ENCODE peak calls at places on chromosomes 16 and 17, in ten cellular contexts. A, C, N, Q, O, T, E, F, X and S are unnamed samples.

GRCh38 chr17:73566905-73567782 is 77.1 kb downstream of the SDK2 start:
- DNase-seq in A (peak; percentile 70), C (no peak), F (no peak), O (no peak), N (no peak), Q (no peak), X (no peak), E (no peak), T (no peak), S (no peak)

GRCh38 chr17:45432405-45433113 is at the start of gene ARHGAP27:
- DNase-seq in F (no peak), E (no peak), Q (peak; percentile 76), X (peak; percentile 72), O (peak; percentile 54), C (peak; percentile 89), N (peak; percentile 82), A (peak; percentile 76), T (peak; percentile 84), S (no peak)

GRCh38 chr17:65560628-65561371 is 648 bp downstream of the AXIN2 start:
- DNase-seq in E (peak; percentile 80), C (peak; percentile 95), A (peak; percentile 86), Q (peak; percentile 94), X (peak; percentile 92), N (peak; percentile 88), T (peak; percentile 92), O (peak; percentile 92), F (peak; percentile 96), S (peak; percentile 96)

GRCh38 chr17:77909236-77909635 is 49.3 kb upstream of the TNRC6C start:
- DNase-seq in N (no peak), X (no peak), C (no peak), F (no peak), Q (peak; percentile 67), T (no peak), E (no peak), A (no peak), O (no peak), S (no peak)

GRCh38 chr16:81885976-81886586 is 107.0 kb downstream of the PLCG2 start:
- DNase-seq in T (no peak), F (peak; percentile 31), E (peak; percentile 68), Q (no peak), C (no peak), N (no peak), O (no peak), X (peak; percentile 65), A (peak; percentile 77), S (no peak)

GRCh38 chr16:16956376-16956775 is 514.4 kb downstream of the XYLT1 start:
- DNase-seq in F (no peak), A (no peak), X (no peak), N (no peak), T (no peak), Q (no peak), E (no peak), C (no peak), O (no peak), S (no peak)

GRCh38 chr16:12459401-12459791 is 344.3 kb downstream of the CPPED1 start:
- DNase-seq in C (no peak), N (peak; percentile 28), O (peak; percentile 28), F (no peak), A (no peak), T (no peak), X (no peak), Q (peak; percentile 75), E (no peak), S (no peak)

GRCh38 chr16:84390131-84390785 is 21.9 kb downstream of the ATP2C2 start:
- DNase-seq in E (no peak), A (no peak), Q (no peak), N (no peak), F (no peak), T (no peak), C (no peak), O (no peak), X (no peak), S (no peak)

GRCh38 chr17:81374890-81375289 is 20.4 kb upstream of the BAHCC1 start:
- DNase-seq in N (no peak), C (no peak), O (no peak), T (no peak), E (no peak), F (no peak), Q (no peak), A (no peak), X (no peak), S (no peak)

GRCh38 chr17:81373536-81374160 is 21.6 kb upstream of the BAHCC1 start:
- DNase-seq in A (no peak), O (no peak), N (no peak), X (no peak), E (no peak), C (peak; percentile 76), F (no peak), Q (no peak), T (no peak), S (no peak)

GRCh38 chr17:81368623-81369022 is 26.6 kb upstream of the BAHCC1 start:
- DNase-seq in E (no peak), F (no peak), N (no peak), O (no peak), C (peak; percentile 46), X (no peak), A (no peak), Q (no peak), T (no peak), S (no peak)

GRCh38 chr17:81370304-81370703 is 25.0 kb upstream of the BAHCC1 start:
- DNase-seq in Q (no peak), E (no peak), X (no peak), F (no peak), N (no peak), C (no peak), O (no peak), T (no peak), A (no peak), S (no peak)

DNA sequence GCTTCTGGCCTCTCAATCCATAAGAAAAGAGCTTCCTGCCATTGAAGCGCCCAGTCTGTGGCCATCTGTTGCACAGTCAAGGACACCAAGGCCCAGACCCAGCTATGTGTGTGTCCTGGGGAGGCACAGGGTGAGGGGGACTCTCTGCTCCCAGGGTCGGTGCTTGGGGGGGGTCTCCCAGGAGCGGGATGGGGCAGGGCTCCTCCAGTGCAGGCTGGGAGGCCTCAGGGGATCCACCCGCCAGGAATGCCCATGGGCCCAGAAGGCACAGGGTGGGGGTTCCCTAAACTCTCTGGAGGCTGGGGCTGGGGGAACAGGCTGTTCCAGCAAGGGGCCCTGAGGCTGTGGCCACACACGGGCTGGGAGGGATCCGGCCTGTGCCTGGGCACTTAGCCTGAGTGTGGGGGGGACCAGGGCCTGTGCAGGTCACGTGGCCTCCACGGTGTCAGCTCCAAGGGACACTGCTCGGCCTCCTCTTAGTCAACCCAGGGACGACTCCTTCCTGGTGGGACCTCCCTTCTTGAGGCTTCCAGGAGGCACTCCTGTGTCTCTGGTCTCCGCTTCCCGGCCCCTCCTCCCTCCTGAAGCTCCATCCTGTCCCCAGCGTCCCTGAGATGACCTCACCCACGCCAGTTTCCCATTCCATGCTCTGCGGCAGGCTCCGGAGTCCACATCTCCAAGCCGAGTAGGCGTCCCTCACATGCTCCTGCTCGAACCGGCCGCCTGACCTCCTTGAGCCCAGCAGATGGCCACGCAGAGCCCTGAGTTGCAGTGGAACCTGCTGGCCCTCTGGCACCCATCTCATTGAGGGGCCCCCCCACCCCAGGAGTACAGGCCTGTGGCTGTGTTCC is 23.1 kb upstream of the BAHCC1 start:
- DNase-seq in Q (peak; percentile 78), C (peak; percentile 68), N (peak; percentile 38), T (no peak), O (no peak), F (no peak), E (peak; percentile 63), A (no peak), X (peak; percentile 91), S (no peak)
- TF ChIP-seq EP300 in Q (no peak), C (no peak), N (no peak), T (no peak), O (no peak), F (no peak), E (no peak), A (no peak), X (no peak), S (no peak)

GRCh38 chr17:81860756-81861568 is 627 bp upstream of the P4HB start:
- DNase-seq in T (peak; percentile 100), F (peak; percentile 100), A (peak; percentile 99), C (peak; percentile 100), O (peak; percentile 99), N (peak; percentile 99), X (peak; percentile 100), E (peak; percentile 100), Q (peak; percentile 100), S (peak; percentile 100)

GRCh38 chr17:81858967-81859905 is 1.1 kb downstream of the P4HB start:
- DNase-seq in A (no peak), N (no peak), E (peak; percentile 46), C (no peak), Q (no peak), X (no peak), O (no peak), T (no peak), F (no peak), S (no peak)

GRCh38 chr17:81858170-81858966 is 2.0 kb downstream of the P4HB start:
- DNase-seq in N (no peak), E (no peak), F (no peak), X (no peak), C (peak; percentile 72), A (no peak), T (no peak), O (no peak), Q (no peak), S (no peak)

GRCh38 chr17:81863123-81863675 is 2.9 kb upstream of the P4HB start:
- DNase-seq in X (no peak), A (no peak), E (no peak), O (no peak), F (no peak), Q (no peak), N (no peak), T (no peak), C (no peak), S (no peak)

GRCh38 chr17:81859906-81860755 is at the start of gene P4HB:
- DNase-seq in C (peak; percentile 98), T (no peak), Q (no peak), O (no peak), A (peak; percentile 93), E (no peak), X (peak; percentile 100), F (no peak), N (peak; percentile 33), S (no peak)
- TF ChIP-seq POLR2AphosphoS5 in C (peak; percentile 81), T (no peak), Q (peak; percentile 83), O (peak; percentile 87), A (peak; percentile 72), E (peak; percentile 85), X (peak; percentile 94), F (peak; percentile 97), N (peak; percentile 73), S (no peak)

GRCh38 chr16:8775359-8775758 is 22.1 kb downstream of the TMEM186 start:
- DNase-seq in C (no peak), Q (no peak), X (no peak), A (no peak), F (no peak), E (no peak), O (no peak), N (no peak), T (no peak), S (no peak)
- TF ChIP-seq EP300 in C (no peak), Q (no peak), X (no peak), A (no peak), F (no peak), E (no peak), O (no peak), N (no peak), T (no peak), S (no peak)

DNA sequence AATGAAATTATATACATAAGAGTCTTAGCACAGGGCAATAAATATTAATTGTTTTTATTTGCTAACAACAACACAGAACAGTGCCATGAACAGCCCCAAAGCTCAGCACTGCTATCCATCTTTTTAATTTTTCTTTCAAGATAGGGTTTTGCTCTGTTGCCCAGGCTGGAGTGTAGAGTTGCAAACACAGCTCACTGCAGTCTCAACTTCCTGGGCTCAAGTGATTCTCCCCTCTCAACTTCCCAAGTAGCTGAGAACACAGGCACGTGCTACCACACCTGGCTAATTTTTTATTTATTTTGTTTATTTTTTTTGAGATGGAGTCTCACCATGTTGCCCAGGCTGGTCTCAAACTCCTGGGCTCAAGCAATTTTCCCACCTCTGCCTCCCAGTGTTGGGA is 47.6 kb upstream of the AKAP1 start:
- DNase-seq in C (no peak), O (no peak), E (no peak), A (no peak), Q (no peak), N (no peak), X (no peak), F (no peak), T (no peak), S (no peak)
- TF ChIP-seq POLR2AphosphoS5 in C (no peak), O (no peak), E (no peak), A (no peak), Q (no peak), N (no peak), X (no peak), F (no peak), T (no peak), S (no peak)